ENCODE peak calls at places on chromosomes 5 and 9, in nine cellular contexts. Y is fibroblast of pulmonary artery, F is HepG2, P is cardiac muscle cell, U is cardiac fibroblast, N is A549, D is lung, L is fibroblast of the aortic adventitia, S is fibroblast of mammary gland. K is an unnamed sample.

GRCh38 chr9:127919253-127919815 is 2.5 kb upstream of the ST6GALNAC4 start:
- DNase-seq in L (peak), S (peak), D (peak), Y (peak), P (peak), F (peak), U (peak), N (peak), K (peak)

GRCh38 chr9:127614961-127615360 is 2.9 kb downstream of the STXBP1 start:
- DNase-seq in S (peak), F (no peak), Y (peak), L (peak), N (no peak), P (peak), U (peak), D (no peak), K (no peak)

GRCh38 chr5:11157132-11157531 is 396.1 kb upstream of the DAP start:
- DNase-seq in S (no peak), P (no peak), U (no peak), F (no peak), N (no peak), Y (no peak), L (no peak), D (no peak), K (no peak)

GRCh38 chr5:103929310-103930003 is 366.9 kb upstream of the NUDT12 start:
- DNase-seq in F (no peak), P (no peak), Y (no peak), N (no peak), U (no peak), D (no peak), S (peak), L (no peak), K (no peak)

GRCh38 chr5:66958126-66958983 is 238.2 kb downstream of the CD180 start:
- DNase-seq in S (peak), N (no peak), P (peak), D (no peak), Y (peak), U (peak), L (peak), F (no peak), K (no peak)

GRCh38 chr5:54611290-54611951 is 93.9 kb downstream of the SNX18 start:
- DNase-seq in L (no peak), F (no peak), U (peak), D (no peak), P (peak), Y (no peak), S (no peak), N (no peak), K (no peak)

GRCh38 chr9:130053504-130054427 is at the start of gene GPR107:
- DNase-seq in U (peak), L (peak), S (peak), N (peak), D (peak), P (peak), Y (peak), F (peak), K (no peak)

GRCh38 chr5:38845555-38846378 is at the start of gene OSMR:
- DNase-seq in Y (peak), F (peak), N (peak), P (peak), L (peak), D (peak), S (peak), U (peak), K (peak)

GRCh38 chr9:27880135-27880534 is 306.9 kb upstream of the C9orf72 start:
- DNase-seq in L (no peak), F (no peak), Y (no peak), D (no peak), N (no peak), S (no peak), U (no peak), P (no peak), K (no peak)

GRCh38 chr5:60576425-60576824 is 123.5 kb downstream of the DEPDC1B start:
- DNase-seq in N (no peak), S (no peak), L (no peak), Y (no peak), P (no peak), U (no peak), F (no peak), D (no peak), K (no peak)

GRCh38 chr9:99595796-99596195 is 225.9 kb upstream of the NR4A3 start:
- DNase-seq in L (no peak), D (no peak), Y (no peak), U (no peak), F (no peak), P (no peak), N (no peak), S (no peak), K (no peak)

GRCh38 chr5:107322936-107323335 is 347.8 kb downstream of the EFNA5 start:
- DNase-seq in L (no peak), P (no peak), U (no peak), Y (no peak), F (no peak), S (no peak), N (no peak), D (no peak), K (no peak)

GRCh38 chr5:176359658-176360057 is 1.9 kb downstream of the KIAA1191 start:
- DNase-seq in N (no peak), D (no peak), F (no peak), Y (no peak), P (no peak), U (peak), L (no peak), S (peak), K (no peak)
- H3K4me3 ChIP-seq in N (no peak), D (no peak), F (no peak), Y (no peak), P (no peak), U (no peak), L (no peak), S (no peak), K (no peak)

GRCh38 chr5:124725040-124725434 is 21.4 kb downstream of the ZNF608 start:
- DNase-seq in D (no peak), N (no peak), S (no peak), U (no peak), Y (no peak), F (no peak), L (no peak), P (no peak), K (no peak)
- TF ChIP-seq CTCF in D (no peak), N (no peak), S (no peak), U (no peak), Y (no peak), F (no peak), L (no peak), P (no peak), K (no peak)

GRCh38 chr5:176386491-176386890 is 1.9 kb downstream of the NOP16 start:
- DNase-seq in L (no peak), Y (no peak), D (no peak), N (no peak), P (no peak), S (no peak), U (no peak), F (no peak), K (no peak)
- H3K4me3 ChIP-seq in L (peak), Y (no peak), D (no peak), N (peak), P (no peak), S (peak), U (no peak), F (peak), K (no peak)

GRCh38 chr9:98192503-98193335 is at the start of gene CORO2A:
- DNase-seq in D (peak), S (peak), N (peak), F (peak), L (peak), U (peak), Y (peak), P (peak), K (peak)
- TF ChIP-seq CTCF in D (peak), S (peak), N (peak), F (peak), L (peak), U (peak), Y (peak), P (peak), K (peak)

GRCh38 chr9:111038336-111039202 is at the start of gene LPAR1:
- DNase-seq in U (peak), Y (peak), L (peak), S (peak), P (peak), N (peak), D (peak), F (no peak), K (no peak)

GRCh38 chr9:111039203-111039907 is 1.1 kb upstream of the LPAR1 start:
- DNase-seq in U (no peak), D (no peak), Y (no peak), S (no peak), L (no peak), F (no peak), P (no peak), N (no peak), K (no peak)

GRCh38 chr9:111036068-111036789 is 2.0 kb downstream of the LPAR1 start:
- DNase-seq in F (no peak), U (peak), Y (peak), S (peak), L (peak), P (peak), D (peak), N (peak), K (no peak)

GRCh38 chr9:111036946-111037743 is 1.1 kb downstream of the LPAR1 start:
- DNase-seq in D (no peak), P (peak), Y (peak), U (peak), S (peak), F (no peak), L (peak), N (peak), K (no peak)

DNA sequence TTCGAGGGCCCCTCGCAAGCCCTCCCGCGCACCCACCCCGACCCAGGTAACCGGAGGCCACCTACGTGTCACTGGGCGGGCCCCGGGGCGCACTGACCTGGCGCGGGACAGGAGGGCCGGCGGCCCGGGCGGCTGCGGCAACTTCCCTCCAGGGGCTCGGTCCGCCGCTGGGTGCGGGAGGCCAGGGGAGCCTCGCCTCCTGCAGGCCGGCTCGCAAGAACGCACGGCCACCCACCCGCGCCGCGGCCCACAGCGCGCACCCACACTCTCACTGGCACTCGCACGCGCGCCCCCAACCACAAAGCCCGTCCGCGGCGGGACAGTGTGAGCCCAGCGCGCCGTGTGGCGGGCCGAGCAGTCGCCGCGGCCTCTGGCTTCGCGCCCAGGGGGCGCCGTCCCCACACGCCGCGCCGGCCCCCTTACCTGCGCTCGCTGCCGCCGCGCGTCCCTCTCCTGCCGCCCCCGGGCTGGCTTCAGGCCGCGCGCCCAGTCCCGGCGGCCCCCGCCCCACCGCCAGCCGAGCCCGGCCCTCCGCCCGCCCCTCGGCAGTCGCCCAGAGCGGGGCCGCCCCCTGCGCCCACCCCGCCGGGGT is 430 bp downstream of the LPAR1 start:
- DNase-seq in F (peak), S (peak), N (peak), P (peak), L (peak), D (no peak), U (peak), Y (peak), K (no peak)
- H3K4me3 ChIP-seq in F (peak), S (peak), N (peak), P (peak), L (peak), D (peak), U (peak), Y (peak), K (peak)

GRCh38 chr5:157309796-157310195 is 43.9 kb downstream of the CYFIP2 start:
- DNase-seq in S (no peak), F (no peak), L (no peak), N (no peak), D (no peak), Y (no peak), U (no peak), P (no peak), K (no peak)

GRCh38 chr5:157311595-157311994 is 45.7 kb downstream of the CYFIP2 start:
- DNase-seq in N (no peak), U (no peak), S (no peak), D (no peak), L (no peak), Y (no peak), P (no peak), F (no peak), K (no peak)

GRCh38 chr5:157306092-157306491 is 40.2 kb downstream of the CYFIP2 start:
- DNase-seq in P (no peak), U (no peak), D (no peak), N (no peak), L (no peak), S (no peak), F (no peak), Y (no peak), K (no peak)

GRCh38 chr5:157306690-157307089 is 40.8 kb downstream of the CYFIP2 start:
- DNase-seq in N (no peak), S (no peak), U (no peak), Y (no peak), P (no peak), D (no peak), L (no peak), F (no peak), K (no peak)

DNA sequence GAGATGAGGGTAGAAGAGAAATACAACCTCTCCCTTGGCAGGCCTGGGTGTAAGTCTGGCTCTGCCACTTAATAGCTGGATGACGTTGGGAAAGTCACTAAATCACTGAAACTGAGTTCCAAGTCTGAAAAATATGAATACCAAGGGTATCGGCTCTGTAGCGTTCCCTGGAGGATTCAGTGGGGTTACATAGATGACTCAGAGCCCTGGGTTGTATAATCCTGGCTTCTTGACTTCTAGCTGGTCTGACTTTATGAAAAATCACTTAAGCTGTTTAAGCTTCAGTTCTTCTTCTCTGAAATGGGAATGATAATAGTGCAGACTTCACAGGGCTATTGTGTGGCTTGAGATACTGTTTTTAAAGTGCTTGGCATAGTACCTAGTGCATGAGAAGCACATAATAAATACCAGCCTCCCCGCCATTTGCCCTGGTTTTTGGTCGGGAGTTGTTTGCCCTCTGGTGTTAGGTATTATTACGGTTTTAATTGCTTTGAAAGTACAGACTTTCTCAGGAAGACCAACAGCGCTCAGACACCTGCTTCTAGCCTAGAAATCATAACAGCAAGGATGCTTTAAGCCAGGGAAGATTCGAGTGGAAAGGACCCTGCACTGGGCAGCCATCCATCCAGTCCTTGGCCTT is 43.0 kb downstream of the CYFIP2 start:
- DNase-seq in L (peak), U (peak), N (no peak), Y (no peak), S (peak), D (no peak), P (peak), F (no peak), K (no peak)
- TF ChIP-seq CTCF in L (peak), U (no peak), N (no peak), Y (no peak), S (no peak), D (no peak), P (peak), F (no peak), K (peak)

DNA sequence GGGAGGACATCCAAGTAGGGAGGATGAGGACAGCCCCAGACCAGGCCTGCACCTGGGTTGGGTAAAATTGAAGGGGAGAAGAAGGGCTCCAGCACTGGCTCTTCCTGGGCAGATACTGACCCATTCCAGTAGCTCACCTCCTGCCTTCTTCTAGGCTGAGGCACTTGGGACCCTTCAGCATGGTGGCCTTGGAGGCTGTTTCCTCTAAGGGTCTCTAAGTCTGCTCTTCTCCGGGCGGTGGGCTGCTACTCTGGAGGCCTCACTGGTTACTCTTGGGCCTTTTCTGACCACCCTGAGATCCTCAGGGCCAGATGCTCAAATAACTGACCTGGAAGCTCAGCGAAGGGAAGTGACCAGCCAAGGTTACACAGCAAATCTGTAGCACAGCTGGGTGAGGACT is 2.8 kb upstream of the TIFAB start:
- DNase-seq in F (no peak), N (no peak), D (no peak), Y (no peak), P (no peak), U (no peak), S (no peak), L (no peak), K (no peak)
- H3K4me3 ChIP-seq in F (no peak), N (no peak), D (no peak), Y (no peak), P (no peak), U (no peak), S (no peak), L (no peak), K (no peak)

GRCh38 chr5:34009610-34010009 is 1.8 kb upstream of the AMACR start:
- DNase-seq in Y (no peak), S (no peak), N (no peak), P (no peak), U (peak), D (no peak), L (no peak), F (no peak), K (no peak)

GRCh38 chr5:34005211-34005610 is 2.6 kb downstream of the AMACR start:
- DNase-seq in S (no peak), U (no peak), Y (no peak), P (no peak), F (no peak), D (no peak), N (no peak), L (no peak), K (no peak)

GRCh38 chr5:34007116-34007674 is 655 bp downstream of the AMACR start:
- DNase-seq in L (peak), U (peak), F (no peak), P (peak), D (no peak), S (no peak), N (no peak), Y (peak), K (no peak)

GRCh38 chr5:34008721-34009120 is 871 bp upstream of the AMACR start:
- DNase-seq in F (no peak), D (no peak), L (peak), P (peak), U (peak), Y (no peak), S (no peak), N (no peak), K (no peak)

DNA sequence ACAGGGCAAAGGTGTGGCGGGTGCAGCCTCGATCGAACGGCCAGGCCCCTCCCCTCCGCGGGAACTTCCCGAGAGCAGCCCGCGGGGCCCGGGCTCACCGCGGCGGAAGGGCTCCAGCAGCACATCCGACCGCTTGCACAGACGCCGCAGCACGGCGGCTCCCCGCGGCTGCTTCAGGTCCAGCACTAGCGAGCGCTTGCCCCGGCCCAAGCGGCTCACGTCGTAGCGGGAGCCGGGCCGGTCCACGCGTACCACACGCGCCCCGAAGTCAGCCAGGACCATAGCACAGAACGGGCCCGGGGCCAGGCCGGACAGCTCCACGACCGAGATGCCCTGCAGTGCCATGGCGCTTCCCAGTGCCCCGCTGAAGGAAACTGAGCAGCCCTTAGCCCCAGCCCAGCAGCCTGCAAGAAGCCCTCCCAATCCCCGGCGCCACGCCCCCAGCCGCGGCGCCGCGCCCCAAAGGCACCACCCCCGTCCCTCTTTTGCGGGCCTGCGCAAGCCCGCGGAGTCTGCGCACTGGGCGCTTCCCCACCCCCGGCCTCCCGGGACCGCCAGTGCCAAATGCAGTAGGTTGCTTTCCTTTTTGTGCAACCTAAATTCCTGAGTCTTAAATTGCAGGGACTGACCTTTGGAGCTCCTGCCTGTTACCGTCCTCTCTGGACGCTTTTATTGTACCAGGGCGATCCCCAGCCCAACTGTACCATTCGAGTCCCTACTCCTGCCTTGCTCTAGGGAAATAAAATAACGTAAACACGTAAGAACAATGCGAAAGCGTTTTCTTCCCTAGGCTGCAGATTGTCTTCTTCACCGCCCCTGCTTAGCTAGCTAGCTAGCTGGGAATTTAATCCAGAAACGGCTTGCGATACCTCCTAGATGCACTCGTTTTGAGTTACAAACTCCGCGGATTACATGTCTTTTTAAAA is at the start of gene AMACR:
- DNase-seq in N (peak), Y (peak), U (peak), F (peak), S (peak), L (peak), D (peak), P (peak), K (peak)
- TF ChIP-seq CTCF in N (no peak), Y (no peak), U (no peak), F (peak), S (no peak), L (peak), D (no peak), P (peak), K (peak)

DNA sequence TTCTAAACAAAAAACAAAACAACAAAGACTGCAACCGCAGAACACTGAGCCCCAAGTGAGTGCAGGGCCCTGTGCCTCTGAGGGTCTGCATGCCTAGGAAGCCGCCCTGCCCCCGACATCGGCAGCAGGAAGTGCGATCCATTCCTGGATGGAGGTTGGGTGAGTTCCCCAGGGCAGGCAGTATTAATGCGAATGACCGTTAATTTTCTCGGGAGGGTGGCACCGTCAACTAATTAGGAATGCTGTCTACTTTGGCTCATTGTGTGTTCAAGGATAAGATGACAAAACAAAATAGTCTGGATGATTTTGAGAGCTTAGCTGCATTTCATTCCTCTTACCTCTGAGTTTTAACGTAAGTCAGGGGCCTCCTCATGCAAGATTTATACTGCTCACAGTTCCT is 3.1 kb upstream of the NXNL2 start:
- DNase-seq in F (no peak), U (no peak), L (no peak), S (no peak), P (no peak), Y (no peak), N (no peak), D (no peak), K (no peak)
- H3K4me3 ChIP-seq in F (no peak), U (no peak), L (no peak), S (peak), P (no peak), Y (no peak), N (peak), D (no peak), K (peak)

GRCh38 chr5:76746677-76747076 is 30.8 kb downstream of the F2R start:
- DNase-seq in D (no peak), U (no peak), L (no peak), Y (no peak), N (no peak), F (no peak), S (no peak), P (no peak), K (no peak)
- TF ChIP-seq CTCF in D (no peak), U (no peak), L (peak), Y (peak), N (no peak), F (no peak), S (no peak), P (peak), K (no peak)

K was measured in BJ.